ENCODE peak calls at places on chromosome 14, in five cellular contexts. One of them, this sample, is unnamed. For H3K4me1, the result is how much of the 10 kb centered on the place peaks cover.

GRCh38 chr14:66824251-66824650 is 316.3 kb downstream of the GPHN start:
- DNase-seq in CD8-positive, alpha-beta T cell: no peak
- DNase-seq in lower lobe of right lung: no peak
- DNase-seq in heart left ventricle: no peak
- DNase-seq in Panc1: no peak
- DNase-seq in this sample: no peak

GRCh38 chr14:75848337-75848736 is 133.5 kb downstream of the TGFB3 start:
- DNase-seq in CD8-positive, alpha-beta T cell: no peak
- DNase-seq in lower lobe of right lung: no peak
- DNase-seq in heart left ventricle: no peak
- DNase-seq in Panc1: no peak
- DNase-seq in this sample: no peak

GRCh38 chr14:59317782-59318505 is 129.5 kb downstream of the DAAM1 start:
- DNase-seq in CD8-positive, alpha-beta T cell: no peak
- DNase-seq in lower lobe of right lung: no peak
- DNase-seq in heart left ventricle: no peak
- DNase-seq in Panc1: no peak
- DNase-seq in this sample: no peak

GRCh38 chr14:22976620-22977433 is 5.5 kb downstream of the AJUBA start:
- DNase-seq in CD8-positive, alpha-beta T cell: no peak
- DNase-seq in lower lobe of right lung: no peak
- DNase-seq in heart left ventricle: no peak
- DNase-seq in Panc1: no peak
- DNase-seq in this sample: no peak

GRCh38 chr14:31395572-31396205 is 24.7 kb downstream of the HEATR5A start:
- DNase-seq in CD8-positive, alpha-beta T cell: no peak
- DNase-seq in lower lobe of right lung: no peak
- DNase-seq in heart left ventricle: no peak
- DNase-seq in Panc1: no peak
- DNase-seq in this sample: no peak

GRCh38 chr14:60249321-60250251 is 565 bp downstream of the PPM1A start:
- DNase-seq in CD8-positive, alpha-beta T cell: peak
- DNase-seq in lower lobe of right lung: peak
- DNase-seq in heart left ventricle: peak
- DNase-seq in Panc1: no peak
- DNase-seq in this sample: peak

GRCh38 chr14:93219103-93219726 is 12.2 kb downstream of the UBR7 start:
- DNase-seq in CD8-positive, alpha-beta T cell: peak
- DNase-seq in lower lobe of right lung: no peak
- DNase-seq in heart left ventricle: no peak
- DNase-seq in Panc1: no peak
- DNase-seq in this sample: peak

GRCh38 chr14:105196228-105196960 is 15.3 kb upstream of the NUDT14 start:
- DNase-seq in CD8-positive, alpha-beta T cell: no peak
- DNase-seq in lower lobe of right lung: peak
- DNase-seq in heart left ventricle: peak
- DNase-seq in Panc1: no peak
- DNase-seq in this sample: no peak

GRCh38 chr14:29773990-29774389 is 153.7 kb downstream of the PRKD1 start:
- DNase-seq in CD8-positive, alpha-beta T cell: no peak
- DNase-seq in lower lobe of right lung: no peak
- DNase-seq in heart left ventricle: no peak
- DNase-seq in Panc1: no peak
- DNase-seq in this sample: no peak

GRCh38 chr14:74978416-74978947 is 23.1 kb upstream of the PGF start:
- DNase-seq in CD8-positive, alpha-beta T cell: no peak
- DNase-seq in lower lobe of right lung: no peak
- DNase-seq in heart left ventricle: no peak
- DNase-seq in Panc1: no peak
- DNase-seq in this sample: no peak

GRCh38 chr14:95462491-95462890 is 54.0 kb downstream of the SYNE3 start:
- DNase-seq in CD8-positive, alpha-beta T cell: no peak
- DNase-seq in lower lobe of right lung: no peak
- DNase-seq in heart left ventricle: no peak
- DNase-seq in Panc1: no peak
- DNase-seq in this sample: no peak

GRCh38 chr14:95464103-95464502 is 52.3 kb downstream of the SYNE3 start:
- DNase-seq in CD8-positive, alpha-beta T cell: no peak
- DNase-seq in lower lobe of right lung: no peak
- DNase-seq in heart left ventricle: no peak
- DNase-seq in Panc1: no peak
- DNase-seq in this sample: no peak

GRCh38 chr14:95465358-95465757 is 51.1 kb downstream of the SYNE3 start:
- DNase-seq in CD8-positive, alpha-beta T cell: no peak
- DNase-seq in lower lobe of right lung: no peak
- DNase-seq in heart left ventricle: no peak
- DNase-seq in Panc1: no peak
- DNase-seq in this sample: no peak

GRCh38 chr14:95464524-95464923 is 51.9 kb downstream of the SYNE3 start:
- DNase-seq in CD8-positive, alpha-beta T cell: peak
- DNase-seq in lower lobe of right lung: no peak
- DNase-seq in heart left ventricle: no peak
- DNase-seq in Panc1: no peak
- DNase-seq in this sample: no peak

GRCh38 chr14:95463173-95463901 is 53.1 kb downstream of the SYNE3 start:
- DNase-seq in CD8-positive, alpha-beta T cell: peak
- DNase-seq in lower lobe of right lung: no peak
- DNase-seq in heart left ventricle: no peak
- DNase-seq in Panc1: no peak
- DNase-seq in this sample: peak
- H3K4me1 ChIP-seq in CD8-positive, alpha-beta T cell: half or more
- H3K4me1 ChIP-seq in lower lobe of right lung: under half
- H3K4me1 ChIP-seq in heart left ventricle: under half
- H3K4me1 ChIP-seq in Panc1: under half
- H3K4me1 ChIP-seq in this sample: under half

GRCh38 chr14:56592746-56593544 is 13.3 kb downstream of the TMEM260 start:
- DNase-seq in CD8-positive, alpha-beta T cell: no peak
- DNase-seq in lower lobe of right lung: no peak
- DNase-seq in heart left ventricle: no peak
- DNase-seq in Panc1: no peak
- DNase-seq in this sample: no peak

GRCh38 chr14:56585461-56586084 is 6.0 kb downstream of the TMEM260 start:
- DNase-seq in CD8-positive, alpha-beta T cell: no peak
- DNase-seq in lower lobe of right lung: no peak
- DNase-seq in heart left ventricle: no peak
- DNase-seq in Panc1: peak
- DNase-seq in this sample: no peak

GRCh38 chr14:56587701-56588100 is 8.1 kb downstream of the TMEM260 start:
- DNase-seq in CD8-positive, alpha-beta T cell: no peak
- DNase-seq in lower lobe of right lung: no peak
- DNase-seq in heart left ventricle: no peak
- DNase-seq in Panc1: no peak
- DNase-seq in this sample: no peak

GRCh38 chr14:56594428-56594827 is 14.8 kb downstream of the TMEM260 start:
- DNase-seq in CD8-positive, alpha-beta T cell: no peak
- DNase-seq in lower lobe of right lung: no peak
- DNase-seq in heart left ventricle: no peak
- DNase-seq in Panc1: no peak
- DNase-seq in this sample: no peak

GRCh38 chr14:56590535-56590951 is 10.9 kb downstream of the TMEM260 start:
- DNase-seq in CD8-positive, alpha-beta T cell: no peak
- DNase-seq in lower lobe of right lung: no peak
- DNase-seq in heart left ventricle: no peak
- DNase-seq in Panc1: no peak
- DNase-seq in this sample: no peak
- H3K4me3 ChIP-seq in CD8-positive, alpha-beta T cell: no peak
- H3K4me3 ChIP-seq in lower lobe of right lung: no peak
- H3K4me3 ChIP-seq in heart left ventricle: no peak
- H3K4me3 ChIP-seq in Panc1: no peak
- H3K4me3 ChIP-seq in this sample: no peak

GRCh38 chr14:63727736-63728728 is at the start of gene SGPP1:
- DNase-seq in CD8-positive, alpha-beta T cell: peak
- DNase-seq in lower lobe of right lung: peak
- DNase-seq in heart left ventricle: peak
- DNase-seq in Panc1: peak
- DNase-seq in this sample: peak
- TF ChIP-seq CTCF in CD8-positive, alpha-beta T cell: no peak
- TF ChIP-seq CTCF in lower lobe of right lung: peak
- TF ChIP-seq CTCF in heart left ventricle: peak
- TF ChIP-seq CTCF in Panc1: peak
- TF ChIP-seq CTCF in this sample: peak

DNA sequence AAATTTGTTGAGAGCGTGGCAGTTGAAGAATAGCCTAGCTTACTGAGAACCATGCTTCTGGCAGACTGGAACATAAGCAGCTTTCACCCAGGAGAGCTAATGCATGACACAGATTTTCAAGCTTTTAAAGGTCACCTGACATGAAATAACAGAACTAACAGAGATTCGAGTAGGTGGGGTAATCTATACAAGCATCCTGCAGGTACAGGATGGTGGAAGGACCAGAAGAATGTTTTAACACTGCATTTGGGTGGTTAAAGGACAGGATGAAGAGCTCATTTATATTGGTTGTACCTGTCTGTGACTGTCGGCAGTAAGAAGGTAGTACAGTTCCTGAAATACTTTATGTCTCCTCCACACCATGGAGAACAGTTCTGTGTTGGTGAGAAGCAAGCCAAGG is 8.9 kb downstream of the PELI2 start:
- DNase-seq in CD8-positive, alpha-beta T cell: no peak
- DNase-seq in lower lobe of right lung: no peak
- DNase-seq in heart left ventricle: no peak
- DNase-seq in Panc1: no peak
- DNase-seq in this sample: no peak
- H3K4me1 ChIP-seq in CD8-positive, alpha-beta T cell: under half
- H3K4me1 ChIP-seq in lower lobe of right lung: under half
- H3K4me1 ChIP-seq in heart left ventricle: under half
- H3K4me1 ChIP-seq in Panc1: under half
- H3K4me1 ChIP-seq in this sample: under half

DNA sequence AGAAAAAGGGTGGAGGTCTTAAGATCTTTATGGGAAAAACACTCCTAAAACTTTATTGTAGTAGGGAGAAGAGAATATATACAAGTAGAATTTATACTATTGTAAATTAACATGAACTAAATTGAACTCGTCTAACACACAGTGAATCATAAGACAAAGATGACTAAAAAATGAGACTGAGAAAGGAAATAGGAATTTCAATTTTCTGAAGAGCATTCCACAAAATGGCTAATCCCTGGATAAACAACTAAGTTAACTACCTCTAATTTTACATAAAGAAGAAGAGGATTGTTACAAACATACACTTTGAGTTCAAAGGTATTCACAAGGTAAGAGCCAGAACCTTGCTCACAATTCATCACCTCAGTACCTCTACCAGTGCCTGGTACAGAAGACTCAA is 2.0 kb downstream of the MAP4K5 start:
- DNase-seq in CD8-positive, alpha-beta T cell: no peak
- DNase-seq in lower lobe of right lung: no peak
- DNase-seq in heart left ventricle: no peak
- DNase-seq in Panc1: no peak
- DNase-seq in this sample: no peak
- H3K4me3 ChIP-seq in CD8-positive, alpha-beta T cell: no peak
- H3K4me3 ChIP-seq in lower lobe of right lung: peak
- H3K4me3 ChIP-seq in heart left ventricle: no peak
- H3K4me3 ChIP-seq in Panc1: peak
- H3K4me3 ChIP-seq in this sample: no peak

DNA sequence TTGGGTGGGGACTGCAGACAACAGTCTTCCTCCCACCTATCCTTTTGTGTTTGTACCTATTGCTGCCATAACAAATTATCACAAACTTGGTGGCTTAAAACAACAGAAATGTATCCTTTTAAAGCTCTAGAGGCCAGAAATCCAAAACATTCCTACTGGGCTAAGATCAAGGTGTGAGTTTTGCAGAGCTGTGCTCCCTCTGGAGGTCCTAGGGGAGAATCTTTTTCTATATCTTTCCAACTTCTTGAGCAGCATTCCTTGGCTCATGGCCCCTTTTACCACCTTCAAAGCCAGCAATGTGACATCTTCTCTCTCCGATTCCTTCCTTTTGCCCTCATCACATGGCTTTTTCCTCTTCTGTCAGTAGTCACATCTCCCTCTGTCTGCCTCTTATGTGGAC is 190.6 kb downstream of the TTC8 start:
- DNase-seq in CD8-positive, alpha-beta T cell: no peak
- DNase-seq in lower lobe of right lung: no peak
- DNase-seq in heart left ventricle: no peak
- DNase-seq in Panc1: no peak
- DNase-seq in this sample: no peak
- TF ChIP-seq CTCF in CD8-positive, alpha-beta T cell: no peak
- TF ChIP-seq CTCF in lower lobe of right lung: no peak
- TF ChIP-seq CTCF in heart left ventricle: no peak
- TF ChIP-seq CTCF in Panc1: no peak
- TF ChIP-seq CTCF in this sample: no peak

DNA sequence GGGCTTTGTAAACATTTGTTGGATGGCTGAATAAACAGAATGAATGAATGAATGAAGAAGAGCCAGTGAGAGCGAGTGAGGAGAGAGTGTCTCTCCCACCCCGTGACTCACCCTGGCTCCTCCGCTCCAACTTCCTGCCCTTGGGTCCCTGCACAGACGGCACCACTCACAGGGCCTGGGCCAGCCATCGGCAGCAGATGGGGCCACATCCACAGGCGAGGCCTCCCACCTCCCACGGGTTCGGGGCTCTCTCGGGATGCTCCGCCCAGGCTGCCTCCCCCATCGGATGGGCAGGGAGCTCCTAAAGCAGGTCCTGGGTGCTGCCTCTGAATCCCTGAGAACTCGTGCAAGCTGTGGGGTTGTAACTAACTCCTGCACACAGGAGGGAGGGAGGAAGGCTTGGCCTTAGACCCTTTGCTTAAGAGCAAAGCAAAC is 41.3 kb downstream of the CCNK start:
- DNase-seq in CD8-positive, alpha-beta T cell: no peak
- DNase-seq in lower lobe of right lung: peak
- DNase-seq in heart left ventricle: no peak
- DNase-seq in Panc1: no peak
- DNase-seq in this sample: peak
- H3K4me1 ChIP-seq in CD8-positive, alpha-beta T cell: under half
- H3K4me1 ChIP-seq in lower lobe of right lung: under half
- H3K4me1 ChIP-seq in heart left ventricle: under half
- H3K4me1 ChIP-seq in Panc1: half or more
- H3K4me1 ChIP-seq in this sample: under half

GRCh38 chr14:24092960-24093900 is 881 bp upstream of the PCK2 start:
- DNase-seq in CD8-positive, alpha-beta T cell: no peak
- DNase-seq in lower lobe of right lung: no peak
- DNase-seq in heart left ventricle: no peak
- DNase-seq in Panc1: no peak
- DNase-seq in this sample: peak
- H3K4me3 ChIP-seq in CD8-positive, alpha-beta T cell: peak
- H3K4me3 ChIP-seq in lower lobe of right lung: peak
- H3K4me3 ChIP-seq in heart left ventricle: peak
- H3K4me3 ChIP-seq in Panc1: peak
- H3K4me3 ChIP-seq in this sample: no peak